ENCODE peak calls at places on chromosomes 16 and 17, in six cellular contexts. One of them, this sample, is unnamed. For H3K4me1, the result is how much of the 10 kb centered on the place peaks cover.

GRCh38 chr17:68600881-68601564 is at the start of gene FAM20A:
- DNase-seq in cardiac muscle cell: no peak
- DNase-seq in lower lobe of right lung: peak
- DNase-seq in PC-3: no peak
- DNase-seq in GM12878: no peak
- DNase-seq in spleen: peak
- DNase-seq in this sample: no peak

GRCh38 chr17:6775871-6776405 is at the start of gene FBXO39:
- DNase-seq in cardiac muscle cell: peak
- DNase-seq in PC-3: no peak
- DNase-seq in GM12878: no peak
- DNase-seq in spleen: no peak
- DNase-seq in lower lobe of right lung: peak
- DNase-seq in this sample: no peak

GRCh38 chr16:77894054-77894632 is 105.8 kb downstream of the VAT1L start:
- DNase-seq in lower lobe of right lung: no peak
- DNase-seq in cardiac muscle cell: no peak
- DNase-seq in spleen: no peak
- DNase-seq in PC-3: no peak
- DNase-seq in GM12878: no peak
- DNase-seq in this sample: no peak

GRCh38 chr17:44581868-44582267 is 24.6 kb downstream of the FZD2 start:
- DNase-seq in PC-3: peak
- DNase-seq in lower lobe of right lung: no peak
- DNase-seq in spleen: no peak
- DNase-seq in cardiac muscle cell: peak
- DNase-seq in GM12878: no peak
- DNase-seq in this sample: no peak

GRCh38 chr17:66517336-66518009 is 215.1 kb downstream of the PRKCA start:
- DNase-seq in lower lobe of right lung: no peak
- DNase-seq in cardiac muscle cell: no peak
- DNase-seq in spleen: no peak
- DNase-seq in GM12878: no peak
- DNase-seq in PC-3: no peak
- DNase-seq in this sample: no peak

GRCh38 chr16:69423189-69423588 is 1.2 kb upstream of the CYB5B start:
- DNase-seq in spleen: no peak
- DNase-seq in cardiac muscle cell: no peak
- DNase-seq in GM12878: no peak
- DNase-seq in lower lobe of right lung: no peak
- DNase-seq in PC-3: no peak
- DNase-seq in this sample: no peak

GRCh38 chr16:65510850-65511249 is 389.0 kb upstream of the CDH11 start:
- DNase-seq in lower lobe of right lung: no peak
- DNase-seq in spleen: no peak
- DNase-seq in PC-3: no peak
- DNase-seq in GM12878: no peak
- DNase-seq in cardiac muscle cell: peak
- DNase-seq in this sample: peak

GRCh38 chr17:75635610-75636202 is 2.5 kb downstream of the SMIM5 start:
- DNase-seq in PC-3: no peak
- DNase-seq in GM12878: no peak
- DNase-seq in spleen: no peak
- DNase-seq in cardiac muscle cell: no peak
- DNase-seq in lower lobe of right lung: peak
- DNase-seq in this sample: no peak

GRCh38 chr17:35257080-35257701 is 14.3 kb downstream of the SLFN5 start:
- DNase-seq in lower lobe of right lung: peak
- DNase-seq in spleen: no peak
- DNase-seq in PC-3: peak
- DNase-seq in GM12878: no peak
- DNase-seq in cardiac muscle cell: peak
- DNase-seq in this sample: peak

GRCh38 chr17:73030501-73030911 is 62.0 kb downstream of the SLC39A11 start:
- DNase-seq in PC-3: no peak
- DNase-seq in GM12878: no peak
- DNase-seq in spleen: no peak
- DNase-seq in lower lobe of right lung: no peak
- DNase-seq in cardiac muscle cell: peak
- DNase-seq in this sample: no peak

GRCh38 chr16:51155901-51156810 is 5.1 kb upstream of the SALL1 start:
- DNase-seq in lower lobe of right lung: no peak
- DNase-seq in spleen: no peak
- DNase-seq in cardiac muscle cell: peak
- DNase-seq in GM12878: no peak
- DNase-seq in PC-3: no peak
- DNase-seq in this sample: no peak

GRCh38 chr16:4862639-4863038 is 15.4 kb downstream of the UBN1 start:
- DNase-seq in lower lobe of right lung: no peak
- DNase-seq in cardiac muscle cell: no peak
- DNase-seq in GM12878: no peak
- DNase-seq in PC-3: peak
- DNase-seq in spleen: no peak
- DNase-seq in this sample: no peak

GRCh38 chr17:74877592-74878543 is 5.1 kb upstream of the FDXR start:
- DNase-seq in GM12878: no peak
- DNase-seq in cardiac muscle cell: peak
- DNase-seq in spleen: no peak
- DNase-seq in lower lobe of right lung: no peak
- DNase-seq in PC-3: peak
- DNase-seq in this sample: peak

GRCh38 chr16:22141746-22142145 is 20.6 kb upstream of the SDR42E2 start:
- DNase-seq in GM12878: no peak
- DNase-seq in PC-3: peak
- DNase-seq in lower lobe of right lung: no peak
- DNase-seq in cardiac muscle cell: peak
- DNase-seq in spleen: no peak
- DNase-seq in this sample: no peak

GRCh38 chr16:50372611-50373344 is 4.0 kb upstream of the BRD7 start:
- DNase-seq in GM12878: no peak
- DNase-seq in cardiac muscle cell: no peak
- DNase-seq in spleen: no peak
- DNase-seq in lower lobe of right lung: no peak
- DNase-seq in PC-3: peak
- DNase-seq in this sample: no peak

GRCh38 chr16:17228048-17228707 is 242.6 kb downstream of the XYLT1 start:
- DNase-seq in GM12878: no peak
- DNase-seq in spleen: no peak
- DNase-seq in cardiac muscle cell: no peak
- DNase-seq in lower lobe of right lung: no peak
- DNase-seq in PC-3: no peak
- DNase-seq in this sample: no peak
- TF ChIP-seq CTCF in GM12878: no peak
- TF ChIP-seq CTCF in spleen: no peak
- TF ChIP-seq CTCF in cardiac muscle cell: no peak
- TF ChIP-seq CTCF in lower lobe of right lung: no peak
- TF ChIP-seq CTCF in PC-3: no peak
- TF ChIP-seq CTCF in this sample: no peak

GRCh38 chr17:61799812-61800484 is 63.4 kb downstream of the BRIP1 start:
- DNase-seq in PC-3: no peak
- DNase-seq in spleen: no peak
- DNase-seq in cardiac muscle cell: no peak
- DNase-seq in lower lobe of right lung: no peak
- DNase-seq in GM12878: no peak
- DNase-seq in this sample: no peak
- H3K27ac ChIP-seq in PC-3: no peak
- H3K27ac ChIP-seq in spleen: no peak
- H3K27ac ChIP-seq in cardiac muscle cell: no peak
- H3K27ac ChIP-seq in lower lobe of right lung: no peak
- H3K27ac ChIP-seq in GM12878: no peak
- H3K27ac ChIP-seq in this sample: no peak

GRCh38 chr17:1998426-1998784 is 26.7 kb downstream of the RTN4RL1 start:
- DNase-seq in GM12878: no peak
- DNase-seq in spleen: no peak
- DNase-seq in lower lobe of right lung: no peak
- DNase-seq in cardiac muscle cell: no peak
- DNase-seq in PC-3: peak
- DNase-seq in this sample: no peak
- H3K4me1 ChIP-seq in GM12878: under half
- H3K4me1 ChIP-seq in spleen: under half
- H3K4me1 ChIP-seq in lower lobe of right lung: under half
- H3K4me1 ChIP-seq in cardiac muscle cell: half or more
- H3K4me1 ChIP-seq in PC-3: under half
- H3K4me1 ChIP-seq in this sample: under half

GRCh38 chr17:77086433-77087010 is 54.2 kb upstream of the SEC14L1 start:
- DNase-seq in cardiac muscle cell: peak
- DNase-seq in PC-3: peak
- DNase-seq in lower lobe of right lung: peak
- DNase-seq in spleen: peak
- DNase-seq in GM12878: no peak
- DNase-seq in this sample: peak

GRCh38 chr17:77088455-77089117 is 52.2 kb upstream of the SEC14L1 start:
- DNase-seq in PC-3: peak
- DNase-seq in cardiac muscle cell: peak
- DNase-seq in spleen: peak
- DNase-seq in lower lobe of right lung: peak
- DNase-seq in GM12878: peak
- DNase-seq in this sample: peak

GRCh38 chr17:77087650-77088454 is 52.9 kb upstream of the SEC14L1 start:
- DNase-seq in GM12878: no peak
- DNase-seq in PC-3: no peak
- DNase-seq in lower lobe of right lung: no peak
- DNase-seq in spleen: peak
- DNase-seq in cardiac muscle cell: no peak
- DNase-seq in this sample: no peak

GRCh38 chr17:77083547-77083946 is 57.2 kb upstream of the SEC14L1 start:
- DNase-seq in lower lobe of right lung: no peak
- DNase-seq in cardiac muscle cell: no peak
- DNase-seq in spleen: no peak
- DNase-seq in GM12878: no peak
- DNase-seq in PC-3: no peak
- DNase-seq in this sample: no peak

DNA sequence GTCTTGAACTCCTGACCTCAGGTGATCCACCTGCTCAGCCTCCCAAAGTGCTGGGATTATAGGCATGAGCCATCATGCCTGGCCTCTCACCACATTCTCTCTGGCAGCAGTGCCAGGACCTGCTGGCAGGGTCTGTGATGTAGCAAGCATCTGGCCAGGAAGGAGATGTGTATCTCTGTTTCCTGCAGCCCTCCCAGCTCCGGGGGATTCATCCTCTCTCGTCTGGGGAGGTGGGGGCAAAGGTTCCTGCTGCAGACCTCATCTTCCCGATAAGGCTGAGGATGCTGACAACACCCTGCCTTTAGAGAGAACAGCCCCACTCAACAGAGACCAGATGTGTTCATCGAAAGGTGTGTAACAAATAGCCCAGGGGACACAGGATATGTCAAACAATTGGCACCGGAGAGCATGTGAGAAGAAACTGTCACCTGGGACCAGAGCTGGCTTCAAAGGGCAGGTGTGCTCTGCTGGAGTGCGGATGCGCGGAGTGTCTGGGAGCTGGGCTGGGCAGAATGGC is 54.8 kb upstream of the SEC14L1 start:
- DNase-seq in cardiac muscle cell: no peak
- DNase-seq in spleen: no peak
- DNase-seq in PC-3: no peak
- DNase-seq in GM12878: no peak
- DNase-seq in lower lobe of right lung: no peak
- DNase-seq in this sample: no peak
- TF ChIP-seq CTCF in cardiac muscle cell: no peak
- TF ChIP-seq CTCF in spleen: no peak
- TF ChIP-seq CTCF in PC-3: no peak
- TF ChIP-seq CTCF in GM12878: no peak
- TF ChIP-seq CTCF in lower lobe of right lung: no peak
- TF ChIP-seq CTCF in this sample: no peak

GRCh38 chr17:60862482-60862881 is 184.8 kb downstream of the BCAS3 start:
- DNase-seq in spleen: no peak
- DNase-seq in cardiac muscle cell: no peak
- DNase-seq in PC-3: no peak
- DNase-seq in lower lobe of right lung: no peak
- DNase-seq in GM12878: no peak
- DNase-seq in this sample: no peak

GRCh38 chr17:60863892-60864673 is 186.4 kb downstream of the BCAS3 start:
- DNase-seq in GM12878: no peak
- DNase-seq in PC-3: no peak
- DNase-seq in spleen: no peak
- DNase-seq in cardiac muscle cell: peak
- DNase-seq in lower lobe of right lung: no peak
- DNase-seq in this sample: no peak

GRCh38 chr17:60864674-60865080 is 187.0 kb downstream of the BCAS3 start:
- DNase-seq in cardiac muscle cell: peak
- DNase-seq in GM12878: no peak
- DNase-seq in PC-3: no peak
- DNase-seq in spleen: no peak
- DNase-seq in lower lobe of right lung: no peak
- DNase-seq in this sample: no peak
- H3K27ac ChIP-seq in cardiac muscle cell: no peak
- H3K27ac ChIP-seq in GM12878: no peak
- H3K27ac ChIP-seq in PC-3: no peak
- H3K27ac ChIP-seq in spleen: no peak
- H3K27ac ChIP-seq in lower lobe of right lung: no peak
- H3K27ac ChIP-seq in this sample: no peak

DNA sequence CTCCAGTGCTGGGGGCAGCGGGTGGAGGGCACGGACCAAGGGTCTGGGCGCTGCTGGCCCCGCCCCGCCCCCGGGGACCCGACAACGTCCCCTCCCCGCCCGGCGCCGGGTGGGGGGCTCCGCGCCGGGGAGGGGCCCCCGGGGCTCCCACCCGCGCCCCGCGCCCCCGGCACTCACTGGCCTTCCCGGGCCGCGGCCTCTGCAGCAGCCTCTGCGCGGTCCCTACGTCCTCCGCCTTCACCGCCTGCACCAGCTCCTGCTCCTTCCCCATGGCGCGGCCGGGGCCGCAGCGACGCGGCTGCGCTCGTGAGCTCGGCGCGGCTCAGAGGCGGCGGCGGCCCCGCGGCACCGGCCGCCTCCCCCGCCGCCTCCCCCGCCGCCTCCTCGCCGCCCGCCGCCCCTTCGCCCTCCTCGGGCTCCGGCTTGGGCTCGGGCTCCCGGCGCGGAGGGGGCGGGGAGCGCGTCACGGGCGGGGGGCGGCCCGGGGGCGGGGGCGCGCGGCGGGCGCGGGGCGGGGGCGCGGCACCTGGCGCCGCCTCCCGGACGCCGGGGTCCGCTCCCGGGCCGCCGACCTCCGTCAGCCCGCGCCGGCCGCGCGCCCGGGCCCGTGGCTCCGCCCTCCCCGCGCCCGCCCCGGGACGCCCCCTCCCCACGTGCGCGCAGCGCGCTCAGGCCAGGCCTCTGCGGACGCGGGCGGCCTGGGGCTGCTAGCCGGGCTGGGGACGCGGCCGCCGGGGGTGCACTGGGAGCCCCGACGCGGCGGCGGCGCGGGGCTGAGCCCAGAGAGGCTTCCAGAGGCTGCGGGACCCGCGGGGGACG is at the start of gene CASKIN1:
- DNase-seq in PC-3: peak
- DNase-seq in GM12878: no peak
- DNase-seq in spleen: no peak
- DNase-seq in lower lobe of right lung: no peak
- DNase-seq in cardiac muscle cell: peak
- DNase-seq in this sample: no peak
- H3K4me1 ChIP-seq in PC-3: under half
- H3K4me1 ChIP-seq in GM12878: under half
- H3K4me1 ChIP-seq in spleen: under half
- H3K4me1 ChIP-seq in lower lobe of right lung: under half
- H3K4me1 ChIP-seq in cardiac muscle cell: under half
- H3K4me1 ChIP-seq in this sample: under half

This sample was measured in foreskin keratinocyte.